ENCODE peak calls at places on chromosome 2, in four cellular contexts. D is esophagus muscularis mucosa, R is A172, H is GM12891. A is an unnamed sample.

GRCh38 chr2:239953418-239954061 is 71.6 kb downstream of the NDUFA10 start:
- DNase-seq in D (no peak), H (no peak), R (no peak), A (no peak)

GRCh38 chr2:180979935-180980184 is 545 bp upstream of the UBE2E3 start:
- DNase-seq in R (no peak), D (no peak), H (no peak), A (no peak)

GRCh38 chr2:69585855-69586560 is 57.5 kb downstream of the AAK1 start:
- DNase-seq in R (no peak), H (no peak), D (no peak), A (no peak)

GRCh38 chr2:189698020-189698887 is 23.8 kb downstream of the ANKAR start:
- DNase-seq in H (no peak), D (no peak), R (peak; percentile 56), A (peak; percentile 55)

GRCh38 chr2:64525323-64525625 is 1.1 kb downstream of the AFTPH start:
- DNase-seq in H (no peak), D (no peak), R (peak; percentile 14), A (no peak)

GRCh38 chr2:119253760-119254600 is 30.3 kb downstream of the STEAP3 start:
- DNase-seq in H (no peak), D (no peak), R (no peak), A (no peak)

GRCh38 chr2:16612490-16612889 is 53.1 kb downstream of the CYRIA start:
- DNase-seq in H (no peak), D (no peak), R (no peak), A (no peak)

GRCh38 chr2:98900721-98901120 is 35.3 kb downstream of the CRACDL start:
- DNase-seq in D (peak; percentile 75), H (no peak), R (no peak), A (no peak)

GRCh38 chr2:172806426-172807008 is 70.9 kb downstream of the RAPGEF4 start:
- DNase-seq in D (no peak), H (peak; percentile 8), R (peak; percentile 48), A (peak; percentile 55)